ENCODE peak calls at places on chromosomes 1 and 21, in five cellular contexts. J is iris pigment epithelial cell, L is fibroblast of the aortic adventitia, E is ELF-1, O is non-pigmented ciliary epithelial cell. Q is an unnamed sample.

GRCh38 chr1:19210772-19211549 is 895 bp upstream of the UBR4 start:
- DNase-seq in L (peak), E (peak), O (no peak), J (peak), Q (no peak)

GRCh38 chr1:15584489-15585363 is at the start of gene AGMAT:
- DNase-seq in E (peak), L (no peak), J (peak), O (no peak), Q (no peak)

GRCh38 chr1:112457241-112457640 is 51.5 kb upstream of the WNT2B start:
- DNase-seq in E (no peak), L (peak), O (no peak), J (peak), Q (no peak)

GRCh38 chr1:42423621-42424200 is 32.1 kb downstream of the ZMYND12 start:
- DNase-seq in L (no peak), J (no peak), O (no peak), E (no peak), Q (no peak)

GRCh38 chr1:9726905-9727595 is 75.5 kb downstream of the PIK3CD start:
- DNase-seq in J (no peak), O (no peak), L (no peak), E (no peak), Q (no peak)

GRCh38 chr1:24923485-24924113 is 6.5 kb downstream of the RUNX3 start:
- DNase-seq in O (no peak), E (no peak), L (no peak), J (no peak), Q (no peak)

GRCh38 chr1:90879281-90879680 is 142.6 kb downstream of the ZNF644 start:
- DNase-seq in L (peak), J (no peak), E (no peak), O (no peak), Q (peak)

GRCh38 chr1:66334311-66334710 is 199.6 kb upstream of the SGIP1 start:
- DNase-seq in O (no peak), L (no peak), E (no peak), J (no peak), Q (no peak)

GRCh38 chr1:183807549-183808168 is 2.7 kb downstream of the RGL1 start:
- DNase-seq in J (peak), E (no peak), L (peak), O (no peak), Q (no peak)

GRCh38 chr1:103107696-103108524 is at the start of gene COL11A1:
- DNase-seq in J (no peak), L (no peak), O (no peak), E (no peak), Q (no peak)

GRCh38 chr1:209585672-209586071 is 2.2 kb downstream of the CAMK1G start:
- DNase-seq in O (no peak), J (peak), E (peak), L (peak), Q (peak)

GRCh38 chr1:225319951-225320350 is 107.9 kb downstream of the LBR start:
- DNase-seq in O (no peak), E (no peak), J (no peak), L (no peak), Q (no peak)

GRCh38 chr1:168811213-168811612 is 82.2 kb upstream of the DPT start:
- DNase-seq in L (no peak), J (peak), E (no peak), O (no peak), Q (no peak)

GRCh38 chr1:236204043-236204442 is 61.7 kb downstream of the GPR137B start:
- DNase-seq in L (peak), J (peak), O (no peak), E (no peak), Q (no peak)

GRCh38 chr1:244205906-244206305 is 154.8 kb downstream of the ZBTB18 start:
- DNase-seq in J (no peak), L (no peak), O (no peak), E (no peak), Q (no peak)

GRCh38 chr1:207054476-207054875 is 1.4 kb downstream of the PFKFB2 start:
- DNase-seq in E (no peak), L (no peak), J (no peak), O (no peak), Q (no peak)

GRCh38 chr21:44737706-44738354 is 26.5 kb upstream of the TSPEAR start:
- DNase-seq in O (no peak), J (peak), E (peak), L (peak), Q (no peak)

GRCh38 chr1:226195144-226195543 is 8.6 kb upstream of the ACBD3 start:
- DNase-seq in L (no peak), E (no peak), O (no peak), J (no peak), Q (no peak)

GRCh38 chr1:6245086-6245868 is 1.3 kb downstream of the HES3 start:
- DNase-seq in L (peak), E (peak), J (peak), O (no peak), Q (peak)

GRCh38 chr1:100414693-100415092 is 62.4 kb downstream of the CDC14A start:
- DNase-seq in L (no peak), J (no peak), O (no peak), E (no peak), Q (no peak)

GRCh38 chr1:192675716-192676115 is 39.8 kb downstream of the RGS13 start:
- DNase-seq in J (no peak), E (no peak), L (no peak), O (no peak), Q (no peak)

GRCh38 chr1:157403203-157403602 is 149.1 kb downstream of the FCRL5 start:
- DNase-seq in E (peak), J (peak), O (no peak), L (no peak), Q (no peak)

GRCh38 chr1:204350857-204351573 is 8.7 kb downstream of the PLEKHA6 start:
- DNase-seq in O (no peak), L (peak), J (peak), E (peak), Q (peak)

GRCh38 chr1:150578278-150579109 is 916 bp downstream of the MCL1 start:
- DNase-seq in J (peak), O (peak), L (peak), E (peak), Q (peak)

GRCh38 chr1:8396083-8396911 is 78.4 kb downstream of the SLC45A1 start:
- DNase-seq in J (peak), L (peak), O (peak), E (peak), Q (no peak)

GRCh38 chr1:225437710-225438437 is 10.0 kb upstream of the LBR start:
- DNase-seq in L (peak), O (no peak), J (no peak), E (no peak), Q (no peak)

GRCh38 chr21:23936224-23936623 is 1671.1 kb downstream of the MRPL39 start:
- DNase-seq in E (peak), L (peak), O (no peak), J (peak), Q (no peak)

GRCh38 chr1:196689001-196689400 is 37.2 kb downstream of the CFH start:
- DNase-seq in E (no peak), L (no peak), J (no peak), O (no peak), Q (no peak)

GRCh38 chr1:152227310-152227928 is 3.4 kb upstream of the HRNR start:
- DNase-seq in J (peak), L (peak), O (no peak), E (no peak), Q (no peak)

GRCh38 chr1:192817202-192817601 is 8.4 kb downstream of the RGS2 start:
- DNase-seq in L (no peak), J (no peak), O (no peak), E (no peak), Q (no peak)

GRCh38 chr1:31785947-31786290 is 21.8 kb upstream of the ADGRB2 start:
- DNase-seq in O (no peak), L (no peak), E (no peak), J (no peak), Q (no peak)

GRCh38 chr1:244654284-244655038 is 1.5 kb downstream of the DESI2 start:
- DNase-seq in L (no peak), E (no peak), J (peak), O (no peak), Q (no peak)

GRCh38 chr1:222095606-222096475 is 354.0 kb upstream of the DUSP10 start:
- DNase-seq in E (peak), J (peak), O (no peak), L (no peak), Q (no peak)

GRCh38 chr1:31248276-31248675 is 8.6 kb upstream of the NKAIN1 start:
- DNase-seq in L (no peak), E (peak), J (no peak), O (no peak), Q (no peak)

GRCh38 chr1:167273027-167273800 is 52.5 kb downstream of the POU2F1 start:
- DNase-seq in O (no peak), E (no peak), J (peak), L (peak), Q (peak)

GRCh38 chr1:219990782-219991510 is 55.4 kb downstream of the EPRS1 start:
- DNase-seq in J (peak), L (peak), E (no peak), O (no peak), Q (peak)

GRCh38 chr21:37915516-37915915 is 741 bp downstream of the KCNJ6 start:
- DNase-seq in L (no peak), E (no peak), J (no peak), O (no peak), Q (peak)

Q was measured in NCI-H1105.